ENCODE peak calls at places on chromosomes 12 and 14, in six cellular contexts. One of them, this sample, is unnamed.

GRCh38 chr14:102079700-102079979 is 7.2 kb downstream of the HSP90AA1 start:
- DNase-seq in stimulated activated CD4-positive, alpha-beta T cell treated with anti-CD3 and anti-CD28 coated beads, TNF-alpha, amount 100 ng/mL, for 4 hours: no peak
- DNase-seq in endothelial cell: no peak
- DNase-seq in fibroblast of villous mesenchyme: no peak
- DNase-seq in caudate nucleus: no peak
- DNase-seq in BJ: no peak
- DNase-seq in this sample: no peak

GRCh38 chr12:79374543-79374942 is 316.2 kb downstream of the PAWR start:
- DNase-seq in fibroblast of villous mesenchyme: no peak
- DNase-seq in BJ: no peak
- DNase-seq in caudate nucleus: no peak
- DNase-seq in stimulated activated CD4-positive, alpha-beta T cell treated with anti-CD3 and anti-CD28 coated beads, TNF-alpha, amount 100 ng/mL, for 4 hours: no peak
- DNase-seq in endothelial cell: no peak
- DNase-seq in this sample: no peak

GRCh38 chr14:23008836-23009235 is 1.1 kb downstream of the C14orf93 start:
- DNase-seq in endothelial cell: no peak
- DNase-seq in caudate nucleus: no peak
- DNase-seq in BJ: no peak
- DNase-seq in stimulated activated CD4-positive, alpha-beta T cell treated with anti-CD3 and anti-CD28 coated beads, TNF-alpha, amount 100 ng/mL, for 4 hours: no peak
- DNase-seq in fibroblast of villous mesenchyme: peak
- DNase-seq in this sample: no peak

GRCh38 chr14:38107216-38107631 is 100.5 kb upstream of the SSTR1 start:
- DNase-seq in fibroblast of villous mesenchyme: no peak
- DNase-seq in BJ: no peak
- DNase-seq in caudate nucleus: no peak
- DNase-seq in endothelial cell: no peak
- DNase-seq in stimulated activated CD4-positive, alpha-beta T cell treated with anti-CD3 and anti-CD28 coated beads, TNF-alpha, amount 100 ng/mL, for 4 hours: no peak
- DNase-seq in this sample: no peak

GRCh38 chr12:26277511-26278246 is 82.3 kb downstream of the SSPN start:
- DNase-seq in stimulated activated CD4-positive, alpha-beta T cell treated with anti-CD3 and anti-CD28 coated beads, TNF-alpha, amount 100 ng/mL, for 4 hours: no peak
- DNase-seq in endothelial cell: no peak
- DNase-seq in caudate nucleus: no peak
- DNase-seq in BJ: no peak
- DNase-seq in fibroblast of villous mesenchyme: peak
- DNase-seq in this sample: no peak

GRCh38 chr12:50488801-50489200 is 16.0 kb upstream of the DIP2B start:
- DNase-seq in endothelial cell: no peak
- DNase-seq in caudate nucleus: no peak
- DNase-seq in BJ: no peak
- DNase-seq in fibroblast of villous mesenchyme: peak
- DNase-seq in stimulated activated CD4-positive, alpha-beta T cell treated with anti-CD3 and anti-CD28 coated beads, TNF-alpha, amount 100 ng/mL, for 4 hours: no peak
- DNase-seq in this sample: no peak

GRCh38 chr14:102279688-102280348 is 25.1 kb downstream of the MOK start:
- DNase-seq in fibroblast of villous mesenchyme: peak
- DNase-seq in endothelial cell: no peak
- DNase-seq in caudate nucleus: no peak
- DNase-seq in stimulated activated CD4-positive, alpha-beta T cell treated with anti-CD3 and anti-CD28 coated beads, TNF-alpha, amount 100 ng/mL, for 4 hours: no peak
- DNase-seq in BJ: peak
- DNase-seq in this sample: no peak

GRCh38 chr14:53947452-53948180 is 9.0 kb downstream of the BMP4 start:
- DNase-seq in stimulated activated CD4-positive, alpha-beta T cell treated with anti-CD3 and anti-CD28 coated beads, TNF-alpha, amount 100 ng/mL, for 4 hours: no peak
- DNase-seq in BJ: no peak
- DNase-seq in caudate nucleus: no peak
- DNase-seq in endothelial cell: no peak
- DNase-seq in fibroblast of villous mesenchyme: peak
- DNase-seq in this sample: no peak

GRCh38 chr14:65813760-65814387 is 401.3 kb downstream of the FUT8 start:
- DNase-seq in BJ: no peak
- DNase-seq in caudate nucleus: no peak
- DNase-seq in endothelial cell: no peak
- DNase-seq in fibroblast of villous mesenchyme: no peak
- DNase-seq in stimulated activated CD4-positive, alpha-beta T cell treated with anti-CD3 and anti-CD28 coated beads, TNF-alpha, amount 100 ng/mL, for 4 hours: no peak
- DNase-seq in this sample: no peak

GRCh38 chr12:123388948-123389559 is 5.1 kb downstream of the KMT5A start:
- DNase-seq in endothelial cell: no peak
- DNase-seq in fibroblast of villous mesenchyme: no peak
- DNase-seq in BJ: no peak
- DNase-seq in caudate nucleus: no peak
- DNase-seq in stimulated activated CD4-positive, alpha-beta T cell treated with anti-CD3 and anti-CD28 coated beads, TNF-alpha, amount 100 ng/mL, for 4 hours: peak
- DNase-seq in this sample: no peak

GRCh38 chr12:77388611-77389265 is 323.4 kb upstream of the E2F7 start:
- DNase-seq in stimulated activated CD4-positive, alpha-beta T cell treated with anti-CD3 and anti-CD28 coated beads, TNF-alpha, amount 100 ng/mL, for 4 hours: no peak
- DNase-seq in endothelial cell: no peak
- DNase-seq in fibroblast of villous mesenchyme: no peak
- DNase-seq in BJ: no peak
- DNase-seq in caudate nucleus: no peak
- DNase-seq in this sample: no peak

GRCh38 chr12:14216405-14217294 is 148.8 kb upstream of the ATF7IP start:
- DNase-seq in fibroblast of villous mesenchyme: peak
- DNase-seq in stimulated activated CD4-positive, alpha-beta T cell treated with anti-CD3 and anti-CD28 coated beads, TNF-alpha, amount 100 ng/mL, for 4 hours: no peak
- DNase-seq in caudate nucleus: no peak
- DNase-seq in BJ: no peak
- DNase-seq in endothelial cell: no peak
- DNase-seq in this sample: no peak

GRCh38 chr12:62717636-62718035 is 217.3 kb downstream of the PPM1H start:
- DNase-seq in endothelial cell: no peak
- DNase-seq in fibroblast of villous mesenchyme: no peak
- DNase-seq in stimulated activated CD4-positive, alpha-beta T cell treated with anti-CD3 and anti-CD28 coated beads, TNF-alpha, amount 100 ng/mL, for 4 hours: no peak
- DNase-seq in caudate nucleus: no peak
- DNase-seq in BJ: no peak
- DNase-seq in this sample: no peak

GRCh38 chr14:44530482-44530881 is 23.4 kb upstream of the FSCB start:
- DNase-seq in caudate nucleus: no peak
- DNase-seq in stimulated activated CD4-positive, alpha-beta T cell treated with anti-CD3 and anti-CD28 coated beads, TNF-alpha, amount 100 ng/mL, for 4 hours: no peak
- DNase-seq in endothelial cell: no peak
- DNase-seq in fibroblast of villous mesenchyme: no peak
- DNase-seq in BJ: no peak
- DNase-seq in this sample: no peak

GRCh38 chr14:65230287-65230728 is 128.0 kb upstream of the MAX start:
- DNase-seq in fibroblast of villous mesenchyme: no peak
- DNase-seq in endothelial cell: no peak
- DNase-seq in BJ: no peak
- DNase-seq in stimulated activated CD4-positive, alpha-beta T cell treated with anti-CD3 and anti-CD28 coated beads, TNF-alpha, amount 100 ng/mL, for 4 hours: no peak
- DNase-seq in caudate nucleus: peak
- DNase-seq in this sample: peak

GRCh38 chr12:117125275-117125613 is 26.0 kb upstream of the TESC start:
- DNase-seq in endothelial cell: no peak
- DNase-seq in fibroblast of villous mesenchyme: peak
- DNase-seq in BJ: no peak
- DNase-seq in caudate nucleus: peak
- DNase-seq in stimulated activated CD4-positive, alpha-beta T cell treated with anti-CD3 and anti-CD28 coated beads, TNF-alpha, amount 100 ng/mL, for 4 hours: no peak
- DNase-seq in this sample: no peak

GRCh38 chr12:67772276-67773169 is 124.0 kb downstream of the DYRK2 start:
- DNase-seq in fibroblast of villous mesenchyme: peak
- DNase-seq in stimulated activated CD4-positive, alpha-beta T cell treated with anti-CD3 and anti-CD28 coated beads, TNF-alpha, amount 100 ng/mL, for 4 hours: no peak
- DNase-seq in caudate nucleus: peak
- DNase-seq in BJ: no peak
- DNase-seq in endothelial cell: peak
- DNase-seq in this sample: no peak

GRCh38 chr12:107533218-107533617 is 152.4 kb upstream of the PWP1 start:
- DNase-seq in stimulated activated CD4-positive, alpha-beta T cell treated with anti-CD3 and anti-CD28 coated beads, TNF-alpha, amount 100 ng/mL, for 4 hours: no peak
- DNase-seq in caudate nucleus: no peak
- DNase-seq in BJ: no peak
- DNase-seq in endothelial cell: no peak
- DNase-seq in fibroblast of villous mesenchyme: no peak
- DNase-seq in this sample: no peak

GRCh38 chr14:102320033-102320660 is 601 bp downstream of the ZNF839 start:
- DNase-seq in endothelial cell: peak
- DNase-seq in caudate nucleus: peak
- DNase-seq in fibroblast of villous mesenchyme: peak
- DNase-seq in stimulated activated CD4-positive, alpha-beta T cell treated with anti-CD3 and anti-CD28 coated beads, TNF-alpha, amount 100 ng/mL, for 4 hours: peak
- DNase-seq in BJ: no peak
- DNase-seq in this sample: no peak

GRCh38 chr14:102775855-102776760 is 1.1 kb upstream of the TRAF3 start:
- DNase-seq in endothelial cell: no peak
- DNase-seq in stimulated activated CD4-positive, alpha-beta T cell treated with anti-CD3 and anti-CD28 coated beads, TNF-alpha, amount 100 ng/mL, for 4 hours: no peak
- DNase-seq in fibroblast of villous mesenchyme: peak
- DNase-seq in caudate nucleus: no peak
- DNase-seq in BJ: no peak
- DNase-seq in this sample: no peak

GRCh38 chr14:77562681-77563080 is 53.8 kb downstream of the SPTLC2 start:
- DNase-seq in fibroblast of villous mesenchyme: peak
- DNase-seq in BJ: peak
- DNase-seq in endothelial cell: no peak
- DNase-seq in caudate nucleus: no peak
- DNase-seq in stimulated activated CD4-positive, alpha-beta T cell treated with anti-CD3 and anti-CD28 coated beads, TNF-alpha, amount 100 ng/mL, for 4 hours: no peak
- DNase-seq in this sample: no peak

GRCh38 chr14:74904623-74905503 is 18.2 kb downstream of the RPS6KL1 start:
- DNase-seq in endothelial cell: no peak
- DNase-seq in caudate nucleus: no peak
- DNase-seq in BJ: no peak
- DNase-seq in fibroblast of villous mesenchyme: no peak
- DNase-seq in stimulated activated CD4-positive, alpha-beta T cell treated with anti-CD3 and anti-CD28 coated beads, TNF-alpha, amount 100 ng/mL, for 4 hours: no peak
- DNase-seq in this sample: no peak

GRCh38 chr14:92316937-92317336 is 6.0 kb upstream of the SLC24A4 start:
- DNase-seq in stimulated activated CD4-positive, alpha-beta T cell treated with anti-CD3 and anti-CD28 coated beads, TNF-alpha, amount 100 ng/mL, for 4 hours: no peak
- DNase-seq in BJ: no peak
- DNase-seq in caudate nucleus: no peak
- DNase-seq in endothelial cell: no peak
- DNase-seq in fibroblast of villous mesenchyme: no peak
- DNase-seq in this sample: no peak

GRCh38 chr14:33040548-33041140 is 102.0 kb downstream of the NPAS3 start:
- DNase-seq in stimulated activated CD4-positive, alpha-beta T cell treated with anti-CD3 and anti-CD28 coated beads, TNF-alpha, amount 100 ng/mL, for 4 hours: no peak
- DNase-seq in caudate nucleus: no peak
- DNase-seq in fibroblast of villous mesenchyme: no peak
- DNase-seq in BJ: no peak
- DNase-seq in endothelial cell: no peak
- DNase-seq in this sample: no peak

This sample was measured in hypothalamus.